ENCODE peak calls at places on chromosome 14, in eight cellular contexts. One of them, this sample, is unnamed.

GRCh38 chr14:25049127-25049558 is 804 bp downstream of the STXBP6 start:
- DNase-seq in IMR-90: no peak
- DNase-seq in LNCaP clone FGC: no peak
- DNase-seq in HCT116: no peak
- DNase-seq in heart right ventricle: peak; percentile 30
- DNase-seq in PC-3: no peak
- DNase-seq in neural progenitor cell: no peak
- DNase-seq in nephron progenitor cell: peak; percentile 22
- DNase-seq in this sample: no peak

GRCh38 chr14:102811254-102811963 is 34.2 kb downstream of the TRAF3 start:
- DNase-seq in IMR-90: no peak
- DNase-seq in LNCaP clone FGC: peak; percentile 31
- DNase-seq in HCT116: no peak
- DNase-seq in heart right ventricle: no peak
- DNase-seq in PC-3: no peak
- DNase-seq in neural progenitor cell: no peak
- DNase-seq in nephron progenitor cell: no peak
- DNase-seq in this sample: no peak

GRCh38 chr14:88868558-88869159 is 44.2 kb downstream of the TTC8 start:
- DNase-seq in IMR-90: peak; percentile 23
- DNase-seq in LNCaP clone FGC: peak; percentile 31
- DNase-seq in HCT116: peak; percentile 24
- DNase-seq in heart right ventricle: no peak
- DNase-seq in PC-3: peak; percentile 56
- DNase-seq in neural progenitor cell: no peak
- DNase-seq in nephron progenitor cell: no peak
- DNase-seq in this sample: peak; percentile 60

GRCh38 chr14:100879782-100880181 is 23.7 kb downstream of the RTL1 start:
- DNase-seq in IMR-90: no peak
- DNase-seq in LNCaP clone FGC: no peak
- DNase-seq in HCT116: no peak
- DNase-seq in heart right ventricle: peak; percentile 4
- DNase-seq in PC-3: no peak
- DNase-seq in neural progenitor cell: no peak
- DNase-seq in nephron progenitor cell: no peak
- DNase-seq in this sample: no peak

GRCh38 chr14:31992051-31992450 is 85.1 kb upstream of the ARHGAP5 start:
- DNase-seq in IMR-90: peak; percentile 40
- DNase-seq in LNCaP clone FGC: no peak
- DNase-seq in HCT116: no peak
- DNase-seq in heart right ventricle: no peak
- DNase-seq in PC-3: peak; percentile 92
- DNase-seq in neural progenitor cell: no peak
- DNase-seq in nephron progenitor cell: no peak
- DNase-seq in this sample: peak; percentile 90

GRCh38 chr14:100313045-100313400 is 6.8 kb upstream of the SLC25A29 start:
- DNase-seq in IMR-90: no peak
- DNase-seq in LNCaP clone FGC: no peak
- DNase-seq in HCT116: no peak
- DNase-seq in heart right ventricle: no peak
- DNase-seq in PC-3: no peak
- DNase-seq in neural progenitor cell: no peak
- DNase-seq in nephron progenitor cell: no peak
- DNase-seq in this sample: no peak

GRCh38 chr14:93543766-93544165 is 113.0 kb downstream of the UNC79 start:
- DNase-seq in IMR-90: peak; percentile 33
- DNase-seq in LNCaP clone FGC: no peak
- DNase-seq in HCT116: peak; percentile 19
- DNase-seq in heart right ventricle: no peak
- DNase-seq in PC-3: peak; percentile 53
- DNase-seq in neural progenitor cell: peak; percentile 24
- DNase-seq in nephron progenitor cell: no peak
- DNase-seq in this sample: peak; percentile 39

GRCh38 chr14:69845050-69845581 is 34.1 kb upstream of the SMOC1 start:
- DNase-seq in IMR-90: no peak
- DNase-seq in LNCaP clone FGC: no peak
- DNase-seq in HCT116: no peak
- DNase-seq in heart right ventricle: no peak
- DNase-seq in PC-3: no peak
- DNase-seq in neural progenitor cell: no peak
- DNase-seq in nephron progenitor cell: no peak
- DNase-seq in this sample: no peak

GRCh38 chr14:68506645-68507405 is 286.0 kb downstream of the ZFP36L1 start:
- DNase-seq in IMR-90: no peak
- DNase-seq in LNCaP clone FGC: peak; percentile 82
- DNase-seq in HCT116: no peak
- DNase-seq in heart right ventricle: no peak
- DNase-seq in PC-3: peak; percentile 91
- DNase-seq in neural progenitor cell: no peak
- DNase-seq in nephron progenitor cell: no peak
- DNase-seq in this sample: peak; percentile 52

GRCh38 chr14:53929871-53930685 is 26.5 kb downstream of the BMP4 start:
- DNase-seq in IMR-90: no peak
- DNase-seq in LNCaP clone FGC: no peak
- DNase-seq in HCT116: peak; percentile 37
- DNase-seq in heart right ventricle: no peak
- DNase-seq in PC-3: peak; percentile 68
- DNase-seq in neural progenitor cell: peak; percentile 62
- DNase-seq in nephron progenitor cell: peak; percentile 35
- DNase-seq in this sample: peak; percentile 48

GRCh38 chr14:85948163-85948562 is 418.2 kb downstream of the FLRT2 start:
- DNase-seq in IMR-90: no peak
- DNase-seq in LNCaP clone FGC: no peak
- DNase-seq in HCT116: no peak
- DNase-seq in heart right ventricle: no peak
- DNase-seq in PC-3: no peak
- DNase-seq in neural progenitor cell: no peak
- DNase-seq in nephron progenitor cell: no peak
- DNase-seq in this sample: no peak

GRCh38 chr14:24630872-24631477 is 3.0 kb downstream of the GZMB start:
- DNase-seq in IMR-90: peak; percentile 67
- DNase-seq in LNCaP clone FGC: peak; percentile 74
- DNase-seq in HCT116: no peak
- DNase-seq in heart right ventricle: no peak
- DNase-seq in PC-3: peak; percentile 53
- DNase-seq in neural progenitor cell: no peak
- DNase-seq in nephron progenitor cell: no peak
- DNase-seq in this sample: peak; percentile 77

GRCh38 chr14:99910337-99911268 is 117.4 kb downstream of the EML1 start:
- DNase-seq in IMR-90: peak; percentile 95
- DNase-seq in LNCaP clone FGC: no peak
- DNase-seq in HCT116: no peak
- DNase-seq in heart right ventricle: no peak
- DNase-seq in PC-3: peak; percentile 87
- DNase-seq in neural progenitor cell: peak; percentile 11
- DNase-seq in nephron progenitor cell: no peak
- DNase-seq in this sample: peak; percentile 71

GRCh38 chr14:23631234-23631633 is 4.9 kb upstream of the DHRS2 start:
- DNase-seq in IMR-90: no peak
- DNase-seq in LNCaP clone FGC: no peak
- DNase-seq in HCT116: no peak
- DNase-seq in heart right ventricle: no peak
- DNase-seq in PC-3: no peak
- DNase-seq in neural progenitor cell: no peak
- DNase-seq in nephron progenitor cell: no peak
- DNase-seq in this sample: no peak

GRCh38 chr14:79584679-79585078 is 626.6 kb downstream of the DIO2 start:
- DNase-seq in IMR-90: peak; percentile 98
- DNase-seq in LNCaP clone FGC: no peak
- DNase-seq in HCT116: no peak
- DNase-seq in heart right ventricle: no peak
- DNase-seq in PC-3: peak; percentile 71
- DNase-seq in neural progenitor cell: no peak
- DNase-seq in nephron progenitor cell: no peak
- DNase-seq in this sample: peak; percentile 76

DNA sequence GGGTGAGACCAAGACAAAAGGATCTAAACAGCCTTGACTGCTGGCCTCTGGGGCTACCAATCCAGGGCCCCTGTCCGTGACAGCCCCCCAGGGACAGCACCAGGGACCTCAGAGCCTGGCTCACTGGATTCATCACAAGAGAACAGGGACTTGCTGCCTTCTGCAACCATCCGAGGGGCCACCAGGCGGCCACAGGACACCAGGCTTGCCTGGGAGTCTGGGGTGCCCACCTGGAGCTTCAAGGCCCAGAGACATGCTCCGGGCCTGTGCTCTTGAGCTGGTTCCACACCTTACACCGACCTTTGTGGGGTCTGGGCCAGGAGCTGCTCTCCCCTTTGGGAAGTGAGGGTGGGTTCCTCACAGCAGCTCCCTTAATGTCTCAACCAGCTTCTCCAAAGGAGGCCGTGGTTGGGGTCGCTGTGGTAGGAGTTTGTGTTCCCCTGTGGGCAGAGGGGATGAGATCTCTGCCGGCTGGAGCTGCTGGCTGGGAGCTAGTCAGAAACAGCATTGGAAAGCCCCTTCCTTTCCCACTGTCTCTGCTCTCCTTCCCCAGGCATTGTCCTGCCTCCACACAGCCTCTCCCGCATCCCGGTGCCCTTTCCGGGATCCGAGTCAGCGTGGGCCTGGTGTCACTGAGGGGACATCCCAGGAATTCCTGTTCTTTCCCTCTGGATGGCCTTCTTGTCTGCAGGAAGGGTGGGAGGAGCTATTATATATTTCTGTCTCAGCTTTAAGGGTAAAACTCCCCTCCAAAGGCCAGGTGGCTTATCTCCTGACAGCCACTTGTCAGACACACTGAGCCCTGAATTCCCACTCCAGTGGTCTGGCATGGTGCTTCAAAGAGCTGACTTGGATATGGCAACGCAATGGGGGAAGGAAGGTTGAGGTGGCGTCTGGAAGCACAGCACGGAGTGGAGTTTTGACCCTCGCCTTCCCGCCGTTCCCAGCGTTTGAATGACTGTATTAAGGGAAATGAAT is 5.1 kb upstream of the PAPLN start:
- DNase-seq in IMR-90: no peak
- DNase-seq in LNCaP clone FGC: no peak
- DNase-seq in HCT116: no peak
- DNase-seq in heart right ventricle: no peak
- DNase-seq in PC-3: peak; percentile 27
- DNase-seq in neural progenitor cell: peak; percentile 62
- DNase-seq in nephron progenitor cell: peak; percentile 51
- DNase-seq in this sample: peak; percentile 20
- TF ChIP-seq CTCF in IMR-90: peak; percentile 21
- TF ChIP-seq CTCF in LNCaP clone FGC: peak; percentile 18
- TF ChIP-seq CTCF in HCT116: no peak
- TF ChIP-seq CTCF in heart right ventricle: no peak
- TF ChIP-seq CTCF in PC-3: peak; percentile 68
- TF ChIP-seq CTCF in neural progenitor cell: peak; percentile 58
- TF ChIP-seq CTCF in nephron progenitor cell: peak; percentile 50
- TF ChIP-seq CTCF in this sample: peak; percentile 21

GRCh38 chr14:36676236-36676635 is 14.6 kb downstream of the PAX9 start:
- DNase-seq in IMR-90: no peak
- DNase-seq in LNCaP clone FGC: no peak
- DNase-seq in HCT116: no peak
- DNase-seq in heart right ventricle: no peak
- DNase-seq in PC-3: no peak
- DNase-seq in neural progenitor cell: peak; percentile 59
- DNase-seq in nephron progenitor cell: peak; percentile 44
- DNase-seq in this sample: no peak
- TF ChIP-seq CTCF in IMR-90: no peak
- TF ChIP-seq CTCF in LNCaP clone FGC: no peak
- TF ChIP-seq CTCF in HCT116: no peak
- TF ChIP-seq CTCF in heart right ventricle: no peak
- TF ChIP-seq CTCF in PC-3: no peak
- TF ChIP-seq CTCF in neural progenitor cell: no peak
- TF ChIP-seq CTCF in nephron progenitor cell: no peak
- TF ChIP-seq CTCF in this sample: no peak

DNA sequence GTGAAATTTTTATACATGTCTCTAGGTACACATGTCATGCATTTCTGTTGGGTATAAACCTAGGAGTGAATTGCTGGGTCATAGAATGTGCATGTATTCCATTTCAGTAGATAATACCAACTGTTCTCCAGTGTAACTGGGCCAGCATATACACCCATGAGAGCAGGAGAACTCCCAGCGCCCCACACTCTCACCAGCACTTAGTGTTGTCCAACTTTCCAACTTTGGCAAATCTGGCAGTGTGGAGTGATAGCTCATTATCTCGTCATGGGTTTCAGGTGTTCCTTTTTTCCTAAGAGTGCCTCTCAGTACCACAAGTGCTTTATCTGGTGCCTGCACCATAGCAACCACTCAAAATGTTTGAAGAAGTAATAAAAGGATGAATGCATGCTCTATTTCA is 40.1 kb downstream of the NGB start:
- DNase-seq in IMR-90: no peak
- DNase-seq in LNCaP clone FGC: no peak
- DNase-seq in HCT116: no peak
- DNase-seq in heart right ventricle: no peak
- DNase-seq in PC-3: no peak
- DNase-seq in neural progenitor cell: no peak
- DNase-seq in nephron progenitor cell: no peak
- DNase-seq in this sample: no peak
- TF ChIP-seq CTCF in IMR-90: no peak
- TF ChIP-seq CTCF in LNCaP clone FGC: no peak
- TF ChIP-seq CTCF in HCT116: no peak
- TF ChIP-seq CTCF in heart right ventricle: no peak
- TF ChIP-seq CTCF in PC-3: no peak
- TF ChIP-seq CTCF in neural progenitor cell: no peak
- TF ChIP-seq CTCF in nephron progenitor cell: no peak
- TF ChIP-seq CTCF in this sample: no peak

GRCh38 chr14:64636208-64636979 is 67.8 kb upstream of the PLEKHG3 start:
- DNase-seq in IMR-90: peak; percentile 67
- DNase-seq in LNCaP clone FGC: no peak
- DNase-seq in HCT116: peak; percentile 47
- DNase-seq in heart right ventricle: peak; percentile 66
- DNase-seq in PC-3: peak; percentile 87
- DNase-seq in neural progenitor cell: peak; percentile 81
- DNase-seq in nephron progenitor cell: peak; percentile 78
- DNase-seq in this sample: peak; percentile 64

GRCh38 chr14:64638625-64639024 is 65.6 kb upstream of the PLEKHG3 start:
- DNase-seq in IMR-90: no peak
- DNase-seq in LNCaP clone FGC: no peak
- DNase-seq in HCT116: no peak
- DNase-seq in heart right ventricle: no peak
- DNase-seq in PC-3: no peak
- DNase-seq in neural progenitor cell: no peak
- DNase-seq in nephron progenitor cell: no peak
- DNase-seq in this sample: no peak

GRCh38 chr14:64637735-64638473 is 66.3 kb upstream of the PLEKHG3 start:
- DNase-seq in IMR-90: no peak
- DNase-seq in LNCaP clone FGC: no peak
- DNase-seq in HCT116: no peak
- DNase-seq in heart right ventricle: no peak
- DNase-seq in PC-3: no peak
- DNase-seq in neural progenitor cell: no peak
- DNase-seq in nephron progenitor cell: no peak
- DNase-seq in this sample: peak; percentile 32

GRCh38 chr14:64639340-64639821 is 64.8 kb upstream of the PLEKHG3 start:
- DNase-seq in IMR-90: peak; percentile 46
- DNase-seq in LNCaP clone FGC: no peak
- DNase-seq in HCT116: no peak
- DNase-seq in heart right ventricle: no peak
- DNase-seq in PC-3: peak; percentile 48
- DNase-seq in neural progenitor cell: peak; percentile 26
- DNase-seq in nephron progenitor cell: no peak
- DNase-seq in this sample: peak; percentile 69

DNA sequence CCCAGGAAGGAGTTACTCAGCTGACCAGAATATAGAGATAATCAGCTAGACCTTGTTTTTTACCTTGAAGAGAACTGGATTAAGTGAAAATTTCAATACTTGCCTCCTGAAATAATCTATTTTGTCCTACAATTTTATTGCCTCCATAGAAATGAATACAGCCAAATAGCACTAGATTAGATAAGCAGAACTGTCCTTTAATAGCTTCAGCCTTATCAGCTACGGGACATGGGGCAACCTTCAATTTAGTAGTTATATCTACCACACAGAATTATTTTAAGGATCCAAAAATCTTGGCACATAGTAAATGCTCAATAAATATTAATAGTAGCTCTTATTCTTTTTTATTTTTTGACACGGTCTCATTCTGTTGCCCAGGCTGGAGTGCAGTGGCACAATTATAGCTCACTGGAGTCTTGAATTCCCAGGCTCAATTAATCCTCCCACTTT is 67.2 kb upstream of the PLEKHG3 start:
- DNase-seq in IMR-90: no peak
- DNase-seq in LNCaP clone FGC: no peak
- DNase-seq in HCT116: no peak
- DNase-seq in heart right ventricle: no peak
- DNase-seq in PC-3: no peak
- DNase-seq in neural progenitor cell: no peak
- DNase-seq in nephron progenitor cell: no peak
- DNase-seq in this sample: no peak
- TF ChIP-seq CTCF in IMR-90: no peak
- TF ChIP-seq CTCF in LNCaP clone FGC: no peak
- TF ChIP-seq CTCF in HCT116: peak; percentile 2
- TF ChIP-seq CTCF in heart right ventricle: no peak
- TF ChIP-seq CTCF in PC-3: peak; percentile 18
- TF ChIP-seq CTCF in neural progenitor cell: peak; percentile 13
- TF ChIP-seq CTCF in nephron progenitor cell: peak; percentile 20
- TF ChIP-seq CTCF in this sample: no peak